ENCODE peak calls at places on chromosomes 6 and 20, in seven cellular contexts. D, E, B, N, G, R and W are unnamed samples.
A peak's percentile ranks its signal among the peaks of the same experiment; 100 is the strongest.

GRCh38 chr6:41774841-41775240 is 4.9 kb downstream of the FRS3 start:
- DNase-seq in D (no peak), E (no peak), B (no peak), N (no peak), G (no peak), R (no peak), W (no peak)

GRCh38 chr20:925516-925915 is 9.4 kb upstream of the ANGPT4 start:
- DNase-seq in D (no peak), E (no peak), B (no peak), N (no peak), G (no peak), R (no peak), W (no peak)

GRCh38 chr6:100763617-100764016 is 117.5 kb downstream of the ASCC3 start:
- DNase-seq in D (no peak), E (no peak), B (no peak), N (no peak), G (no peak), R (no peak), W (no peak)

GRCh38 chr6:40661726-40662125 is 74.6 kb upstream of the LRFN2 start:
- DNase-seq in D (no peak), E (no peak), B (no peak), N (no peak), G (no peak), R (no peak), W (no peak)

GRCh38 chr6:119541132-119541905 is 191.8 kb upstream of the MAN1A1 start:
- DNase-seq in D (no peak), E (no peak), B (no peak), N (no peak), G (no peak), R (no peak), W (no peak)

GRCh38 chr6:30931959-30932645 is at the start of gene SFTA2:
- DNase-seq in D (no peak), E (no peak), B (no peak), N (no peak), G (no peak), R (no peak), W (peak; percentile 51)

GRCh38 chr6:399785-400517 is 8.4 kb downstream of the IRF4 start:
- DNase-seq in D (no peak), E (no peak), B (no peak), N (peak; percentile 73), G (peak; percentile 51), R (peak; percentile 66), W (no peak)

GRCh38 chr6:24738732-24739131 is 19.8 kb upstream of the C6orf62 start:
- DNase-seq in D (no peak), E (no peak), B (no peak), N (no peak), G (no peak), R (no peak), W (no peak)

GRCh38 chr20:51331466-51331865 is 211.1 kb downstream of the NFATC2 start:
- DNase-seq in D (no peak), E (no peak), B (no peak), N (no peak), G (no peak), R (no peak), W (no peak)

GRCh38 chr6:138785980-138786379 is 9.9 kb upstream of the ECT2L start:
- DNase-seq in D (no peak), E (no peak), B (no peak), N (no peak), G (no peak), R (no peak), W (no peak)

GRCh38 chr6:118963003-118963402 is 28.0 kb upstream of the MCM9 start:
- DNase-seq in D (no peak), E (no peak), B (no peak), N (no peak), G (no peak), R (no peak), W (no peak)

GRCh38 chr6:43699564-43700186 is 12.1 kb upstream of the MRPS18A start:
- DNase-seq in D (peak; percentile 74), E (no peak), B (no peak), N (no peak), G (no peak), R (peak; percentile 68), W (no peak)

GRCh38 chr6:87618531-87618930 is 28.6 kb downstream of the ORC3 start:
- DNase-seq in D (no peak), E (no peak), B (no peak), N (no peak), G (no peak), R (no peak), W (no peak)

GRCh38 chr20:63290677-63291472 is 2.1 kb upstream of the COL20A1 start:
- DNase-seq in D (no peak), E (peak; percentile 52), B (no peak), N (peak; percentile 51), G (peak; percentile 26), R (peak; percentile 68), W (peak; percentile 87)

GRCh38 chr6:44094403-44095242 is 32.6 kb downstream of the MRPL14 start:
- DNase-seq in D (no peak), E (no peak), B (no peak), N (no peak), G (no peak), R (peak; percentile 55), W (no peak)

GRCh38 chr6:54847799-54848597 is 1.4 kb downstream of the FAM83B start:
- DNase-seq in D (no peak), E (no peak), B (no peak), N (no peak), G (no peak), R (no peak), W (no peak)

GRCh38 chr6:110140650-110141049 is 38.8 kb downstream of the WASF1 start:
- DNase-seq in D (no peak), E (no peak), B (no peak), N (no peak), G (no peak), R (no peak), W (no peak)

GRCh38 chr20:25195962-25196700 is 619 bp downstream of the ENTPD6 start:
- DNase-seq in D (peak; percentile 72), E (peak; percentile 56), B (no peak), N (no peak), G (peak; percentile 35), R (peak; percentile 89), W (no peak)

GRCh38 chr6:143253630-143254029 is 192.9 kb downstream of the AIG1 start:
- DNase-seq in D (no peak), E (no peak), B (no peak), N (no peak), G (no peak), R (no peak), W (no peak)

GRCh38 chr6:97195117-97195516 is 87.9 kb downstream of the MMS22L start:
- DNase-seq in D (no peak), E (no peak), B (no peak), N (no peak), G (no peak), R (no peak), W (no peak)

GRCh38 chr6:2116496-2116895 is 128.9 kb downstream of the GMDS start:
- DNase-seq in D (no peak), E (no peak), B (no peak), N (no peak), G (no peak), R (no peak), W (no peak)

DNA sequence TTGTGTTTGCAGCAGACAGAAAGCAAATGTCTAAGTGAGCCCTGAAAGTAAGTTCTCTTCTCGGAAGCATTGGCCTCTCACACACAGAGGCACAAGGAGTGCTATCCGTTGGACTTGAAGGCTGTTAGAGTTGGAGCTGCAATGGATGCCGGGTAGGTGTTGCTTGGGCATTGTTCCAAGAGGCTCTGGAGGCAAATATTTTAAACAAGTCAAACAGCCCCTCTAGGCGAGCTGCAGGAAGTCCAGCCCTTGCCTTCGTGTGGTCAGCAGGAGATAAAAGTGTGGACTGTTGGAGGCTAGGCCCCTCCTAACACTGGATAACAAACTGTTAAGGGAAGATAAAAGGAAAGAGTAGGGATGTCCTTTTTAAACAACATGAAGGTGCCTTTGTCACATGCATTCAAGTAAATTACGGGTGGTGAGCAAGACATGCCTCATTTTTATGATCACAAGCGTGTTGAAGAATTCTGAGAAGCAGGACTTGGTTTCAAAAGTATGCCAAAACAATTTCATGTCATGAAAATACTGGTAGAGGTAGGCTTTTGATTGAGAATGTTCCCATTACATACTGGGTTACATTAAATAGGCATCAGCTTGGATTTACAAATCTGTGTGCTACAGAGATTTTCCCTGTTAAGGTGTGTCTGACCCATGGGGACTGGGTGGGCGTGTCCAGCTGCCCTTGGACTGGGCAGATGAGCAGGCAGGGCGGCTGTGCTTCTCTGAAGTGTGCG is 57.4 kb downstream of the RREB1 start:
- DNase-seq in D (no peak), E (no peak), B (no peak), N (no peak), G (no peak), R (no peak), W (no peak)
- H3K4me1 ChIP-seq in D (peaks cover 21% of the 10 kb centered on the region), E (peaks cover 13% of the 10 kb centered on the region), B (peaks cover 95% of the 10 kb centered on the region), N (no peaks in the 10 kb centered on the region), G (no peaks in the 10 kb centered on the region), R (peaks cover 21% of the 10 kb centered on the region), W (peaks cover 100% of the 10 kb centered on the region)

GRCh38 chr6:32664827-32665362 is 1.6 kb downstream of the HLA-DQB1 start:
- DNase-seq in D (no peak), E (no peak), B (peak; percentile 30), N (no peak), G (peak; percentile 61), R (peak; percentile 80), W (peak; percentile 90)

GRCh38 chr6:32665621-32666140 is 776 bp downstream of the HLA-DQB1 start:
- DNase-seq in D (no peak), E (no peak), B (no peak), N (no peak), G (no peak), R (no peak), W (no peak)

GRCh38 chr6:32668226-32668747 is 1.8 kb upstream of the HLA-DQB1 start:
- DNase-seq in D (no peak), E (no peak), B (no peak), N (peak; percentile 83), G (peak; percentile 74), R (peak; percentile 77), W (no peak)

GRCh38 chr6:32664354-32664753 is 2.1 kb downstream of the HLA-DQB1 start:
- DNase-seq in D (no peak), E (no peak), B (no peak), N (no peak), G (peak; percentile 7), R (no peak), W (no peak)

GRCh38 chr6:32666420-32667300 is at the start of gene HLA-DQB1:
- DNase-seq in D (no peak), E (no peak), B (no peak), N (peak; percentile 85), G (peak; percentile 77), R (no peak), W (no peak)
- H3K4me3 ChIP-seq in D (no peak within 1 kb of the TSS), E (no peak within 1 kb of the TSS), B (no peak within 1 kb of the TSS), N (peak within 1 kb of the TSS; percentile 72), G (peak within 1 kb of the TSS; percentile 92), R (no peak within 1 kb of the TSS), W (no peak within 1 kb of the TSS)

DNA sequence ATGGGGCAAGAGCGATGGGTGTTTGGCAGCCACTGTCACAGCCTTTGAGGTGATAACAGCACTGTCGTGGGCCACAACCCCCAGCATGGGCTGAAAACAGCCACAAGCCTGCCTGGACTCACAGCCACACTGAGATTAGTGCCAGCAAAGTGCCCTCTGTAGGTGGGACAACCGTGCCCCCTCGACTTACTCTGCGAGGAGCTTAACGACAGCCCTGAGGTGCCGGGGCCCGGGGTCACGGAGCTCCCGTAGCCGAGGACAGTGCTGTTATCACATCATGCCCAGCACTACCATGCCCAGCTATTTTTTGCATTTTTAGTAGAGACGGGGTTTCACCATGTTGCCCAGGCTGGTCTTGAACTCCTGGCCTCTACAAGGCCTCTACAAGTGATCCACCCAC is 36.6 kb downstream of the SUMO4 start:
- DNase-seq in D (no peak), E (no peak), B (no peak), N (no peak), G (no peak), R (no peak), W (no peak)
- H3K27ac ChIP-seq in D (no peak overlapping the region), E (no peak overlapping the region), B (no peak overlapping the region), N (no peak overlapping the region), G (no peak overlapping the region), R (no peak overlapping the region), W (no peak overlapping the region)

GRCh38 chr6:71645299-71645698 is 241.1 kb upstream of the RIMS1 start:
- DNase-seq in D (no peak), E (no peak), B (no peak), N (no peak), G (no peak), R (no peak), W (no peak)
- H3K4me1 ChIP-seq in D (no peaks in the 10 kb centered on the region), E (no peaks in the 10 kb centered on the region), B (no peaks in the 10 kb centered on the region), N (no peaks in the 10 kb centered on the region), G (no peaks in the 10 kb centered on the region), R (no peaks in the 10 kb centered on the region), W (no peaks in the 10 kb centered on the region)